ENCODE peak calls at places on chromosomes 4 and X, in seven cellular contexts. P, L, R, F, G, M and T are unnamed samples.

GRCh38 chr4:45358573-45359506 is 632.5 kb upstream of the GNPDA2 start:
- DNase-seq in F (no peak), R (no peak), L (no peak), G (no peak), P (no peak), M (no peak), T (no peak)

GRCh38 chr4:173517781-173518371 is 12.2 kb downstream of the HAND2 start:
- DNase-seq in G (no peak), L (no peak), P (no peak), M (no peak), R (no peak), F (no peak), T (no peak)

GRCh38 chrX:97597954-97598353 is 714.2 kb downstream of the RPA4 start:
- DNase-seq in M (no peak), R (no peak), G (no peak), L (no peak), F (no peak), P (no peak), T (no peak)

GRCh38 chrX:21493226-21493850 is 119.1 kb downstream of the CNKSR2 start:
- DNase-seq in P (no peak), L (peak; percentile 3), F (no peak), R (no peak), G (no peak), M (peak; percentile 72), T (no peak)

GRCh38 chr4:184286346-184286745 is 68.7 kb upstream of the ENPP6 start:
- DNase-seq in M (no peak), F (no peak), L (no peak), G (no peak), R (no peak), P (no peak), T (no peak)

GRCh38 chrX:45851434-45851991 is 650.8 kb upstream of the DIPK2B start:
- DNase-seq in L (no peak), M (no peak), R (peak; percentile 43), F (no peak), G (peak; percentile 51), P (peak; percentile 50), T (peak; percentile 28)

GRCh38 chr4:159141193-159141592 is 38.3 kb downstream of the RAPGEF2 start:
- DNase-seq in M (peak; percentile 60), G (no peak), R (no peak), P (peak; percentile 6), L (no peak), F (no peak), T (no peak)

GRCh38 chrX:21972046-21972445 is 31.5 kb downstream of the SMS start:
- DNase-seq in F (no peak), R (no peak), P (no peak), L (no peak), G (no peak), M (no peak), T (no peak)

GRCh38 chrX:106802063-106802387 is 448 bp upstream of the TBC1D8B start:
- DNase-seq in P (no peak), G (no peak), F (no peak), M (no peak), R (peak; percentile 27), L (no peak), T (no peak)